ENCODE peak calls at places on chromosomes 4 and X, in ten cellular contexts. E is cardiac muscle cell; U is brain microvascular endothelial cell; W is CD4-positive, alpha-beta T cell; N is uterus; Y is RWPE1; F is left ventricle myocardium inferior; H is effector memory CD4-positive, alpha-beta T cell; V is aorta; Z is breast epithelium. L is an unnamed sample.
A peak's percentile ranks its signal among the peaks of the same experiment; 100 is the strongest.

GRCh38 chr4:73308286-73308685 is 49.7 kb upstream of the ANKRD17 start:
- DNase-seq in Z (no peak), W (no peak), Y (no peak), F (no peak), U (peak; percentile 35), V (no peak), E (peak; percentile 55), H (no peak), N (no peak), L (no peak)

GRCh38 chr4:1297456-1298325 is 8.0 kb downstream of the MAEA start:
- DNase-seq in V (peak; percentile 53), W (no peak), N (no peak), Z (no peak), U (no peak), E (no peak), H (no peak), Y (no peak), F (no peak), L (no peak)

GRCh38 chr4:123304151-123305021 is 92.2 kb upstream of the SPRY1 start:
- DNase-seq in H (no peak), Y (no peak), V (no peak), F (peak; percentile 21), N (no peak), U (no peak), E (no peak), Z (no peak), W (no peak), L (no peak)

GRCh38 chrX:19705196-19705769 is 182.1 kb downstream of the SH3KBP1 start:
- DNase-seq in Z (no peak), W (no peak), F (no peak), E (no peak), V (no peak), Y (no peak), N (no peak), H (no peak), U (no peak), L (no peak)

GRCh38 chrX:150032742-150033141 is 94.5 kb upstream of the EOLA2 start:
- DNase-seq in F (no peak), E (peak; percentile 52), V (no peak), W (no peak), N (no peak), Z (no peak), U (peak; percentile 70), Y (peak; percentile 63), H (no peak), L (no peak)

GRCh38 chr4:86542319-86543027 is 51.6 kb upstream of the PTPN13 start:
- DNase-seq in Y (no peak), V (no peak), E (no peak), W (no peak), N (no peak), F (no peak), U (no peak), Z (no peak), H (no peak), L (no peak)

GRCh38 chrX:85012098-85012497 is 8.4 kb downstream of the APOOL start:
- DNase-seq in Z (no peak), H (no peak), N (no peak), U (no peak), V (no peak), W (no peak), F (no peak), E (no peak), Y (no peak), L (no peak)

GRCh38 chr4:60562353-60562752 is 637.8 kb upstream of the ADGRL3 start:
- DNase-seq in H (no peak), Y (no peak), E (no peak), N (no peak), U (no peak), V (no peak), Z (no peak), F (no peak), W (no peak), L (no peak)

GRCh38 chr4:5884804-5885203 is 8.1 kb downstream of the CRMP1 start:
- DNase-seq in F (no peak), V (no peak), Y (no peak), E (no peak), U (no peak), W (no peak), Z (no peak), N (no peak), H (no peak), L (no peak)

GRCh38 chr4:78168029-78168428 is 110.9 kb downstream of the FRAS1 start:
- DNase-seq in V (no peak), H (no peak), U (no peak), E (no peak), F (no peak), N (no peak), W (no peak), Y (no peak), Z (no peak), L (no peak)

GRCh38 chr4:37601527-37601926 is 84.6 kb downstream of the RELL1 start:
- DNase-seq in E (peak; percentile 99), U (peak; percentile 82), H (no peak), V (no peak), W (no peak), F (no peak), Z (no peak), Y (no peak), N (no peak), L (no peak)

GRCh38 chrX:41785685-41786084 is 61.7 kb downstream of the GPR82 start:
- DNase-seq in Z (no peak), W (no peak), V (no peak), F (no peak), Y (peak; percentile 8), E (peak; percentile 2), H (no peak), U (peak; percentile 11), N (no peak), L (no peak)

GRCh38 chr4:19473569-19473968 is 778.1 kb upstream of the SLIT2 start:
- DNase-seq in N (no peak), Y (no peak), E (peak; percentile 33), W (no peak), V (no peak), Z (no peak), F (no peak), H (no peak), U (no peak), L (no peak)

GRCh38 chr4:6788123-6788522 is 5.6 kb downstream of the KIAA0232 start:
- DNase-seq in N (no peak), W (no peak), Y (no peak), V (no peak), E (no peak), F (no peak), Z (no peak), H (no peak), U (no peak), L (no peak)

GRCh38 chr4:85591361-85592098 is 116.6 kb downstream of the ARHGAP24 start:
- DNase-seq in E (no peak), H (no peak), U (no peak), W (no peak), Y (no peak), N (no peak), V (no peak), F (no peak), Z (no peak), L (no peak)

GRCh38 chrX:152072236-152072635 is 66.1 kb downstream of the MAGEA10 start:
- DNase-seq in Y (peak; percentile 51), H (no peak), E (peak; percentile 56), U (peak; percentile 72), Z (no peak), V (peak; percentile 48), W (no peak), F (no peak), N (no peak), L (no peak)

DNA sequence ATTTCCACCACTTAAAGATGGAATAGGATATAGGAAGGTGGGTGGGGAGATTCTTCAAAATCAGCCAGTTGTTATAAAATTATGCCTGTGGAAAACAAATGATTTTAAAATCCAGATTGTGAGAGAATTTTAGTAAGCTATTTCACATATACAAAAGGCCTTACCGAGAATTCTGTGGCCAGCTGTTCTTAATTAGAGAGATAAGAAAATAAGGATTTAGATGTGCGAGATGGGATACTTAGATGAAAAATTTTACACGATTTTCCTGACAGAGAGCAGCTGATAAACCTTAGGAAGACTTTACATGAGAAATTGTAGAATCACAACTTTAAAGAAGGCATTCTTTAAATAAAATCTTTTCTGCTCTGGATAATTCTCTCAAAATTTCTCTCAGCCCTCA is 94.5 kb upstream of the IQCM start:
- DNase-seq in Z (no peak), U (no peak), N (no peak), F (no peak), Y (no peak), V (no peak), E (no peak), W (no peak), H (no peak), L (no peak)
- H3K27ac ChIP-seq in Z (no peak overlapping the region), U (no peak overlapping the region), N (no peak overlapping the region), F (no peak overlapping the region), Y (no peak overlapping the region), V (no peak overlapping the region), E (no peak overlapping the region), W (no peak overlapping the region), H (no peak overlapping the region), L (no peak overlapping the region)

GRCh38 chr4:176840166-176840565 is 47.4 kb upstream of the VEGFC start:
- DNase-seq in W (no peak), N (no peak), V (no peak), Z (no peak), H (no peak), Y (no peak), U (peak; percentile 53), E (peak; percentile 70), F (no peak), L (no peak)
- H3K27ac ChIP-seq in W (no peak overlapping the region), N (no peak overlapping the region), V (no peak overlapping the region), Z (no peak overlapping the region), H (no peak overlapping the region), Y (no peak overlapping the region), U (peak overlapping the region; percentile 3), E (no peak overlapping the region), F (no peak overlapping the region), L (no peak overlapping the region)

DNA sequence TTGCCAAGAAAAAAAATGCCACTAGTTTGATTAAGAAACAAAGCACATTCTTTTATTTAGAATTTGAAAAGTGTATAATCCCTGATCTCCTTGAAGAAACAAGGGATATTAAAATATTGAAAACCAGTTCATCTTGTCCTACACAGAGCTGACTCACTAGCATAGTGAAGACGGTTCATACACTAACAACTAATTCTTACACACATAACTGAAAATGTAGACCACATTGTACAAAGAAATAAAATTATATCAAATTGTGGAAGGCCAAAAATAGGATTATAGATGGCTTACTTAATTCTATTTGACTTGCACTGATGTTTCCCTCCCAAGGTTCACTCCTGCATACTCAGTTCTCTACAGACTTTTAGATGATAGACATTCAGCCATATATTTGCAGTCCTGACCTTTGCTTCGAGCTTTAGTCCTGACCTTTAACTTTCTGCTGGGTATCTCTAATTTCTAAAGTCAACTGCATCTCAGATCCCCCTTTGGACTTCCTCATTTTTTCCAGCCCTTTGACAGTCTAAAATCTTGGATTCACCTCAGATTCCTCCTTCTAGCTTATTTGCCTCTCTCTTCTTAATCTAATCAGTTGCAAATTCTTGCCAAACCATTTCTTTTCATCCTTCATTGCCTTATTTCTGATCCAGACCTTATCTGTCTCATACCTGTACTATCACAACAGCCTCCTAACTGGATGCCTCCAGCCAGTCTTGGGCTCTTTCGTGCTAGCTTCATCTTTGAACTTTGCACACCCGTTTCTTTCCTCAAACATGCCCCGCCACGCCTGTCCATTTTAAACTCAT is 4.5 kb upstream of the WWC2 start:
- DNase-seq in H (no peak), Y (no peak), V (no peak), Z (no peak), F (no peak), W (no peak), U (no peak), E (no peak), N (no peak), L (no peak)
- H3K27ac ChIP-seq in H (no peak overlapping the region), Y (no peak overlapping the region), V (no peak overlapping the region), Z (no peak overlapping the region), F (no peak overlapping the region), W (no peak overlapping the region), U (no peak overlapping the region), E (no peak overlapping the region), N (no peak overlapping the region), L (no peak overlapping the region)

GRCh38 chr4:137529432-137529831 is 2.9 kb downstream of the PCDH18 start:
- DNase-seq in W (no peak), F (no peak), E (no peak), N (no peak), H (no peak), Y (no peak), Z (no peak), U (no peak), V (no peak), L (no peak)
- H3K27ac ChIP-seq in W (no peak overlapping the region), F (peak overlapping the region; percentile 85), E (no peak overlapping the region), N (peak overlapping the region; percentile 86), H (no peak overlapping the region), Y (no peak overlapping the region), Z (peak overlapping the region; percentile 61), U (peak overlapping the region; percentile 47), V (no peak overlapping the region), L (no peak overlapping the region)